ENCODE peak calls at places on chromosome 7, in nine cellular contexts. One of them, this sample, is unnamed.

GRCh38 chr7:106071356-106071998 is 40.6 kb downstream of the SYPL1 start:
- DNase-seq in AML-193: peak; percentile 94
- DNase-seq in choroid plexus epithelial cell: no peak
- DNase-seq in GM03348: no peak
- DNase-seq in iPS-NIHi11: no peak
- DNase-seq in activated CD4-positive, alpha-beta memory T cell treated with anti-CD3 and anti-CD28 coated beads, Interleukin-2, amount 10 ng/mL, durations not matched to agents 7 days and 5 days: peak; percentile 57
- DNase-seq in endothelial cell: peak; percentile 27
- DNase-seq in activated T-helper 1 cell treated with anti-CD3 and anti-CD28 coated beads, Interleukin-12 subunit alpha, Interleukin-12 subunit beta, Interleukin-2, Interleukin-4 antibody, amounts not matched to agents 30 ng/mL and 10 ng/mL and 1 ng/mL, durations not matched to agents 14 hours and 24 hours and 36 hours: peak; percentile 44
- DNase-seq in left kidney: peak; percentile 39
- DNase-seq in this sample: no peak

GRCh38 chr7:3194501-3195141 is 106.4 kb upstream of the SDK1 start:
- DNase-seq in AML-193: no peak
- DNase-seq in choroid plexus epithelial cell: peak; percentile 93
- DNase-seq in GM03348: no peak
- DNase-seq in iPS-NIHi11: peak; percentile 83
- DNase-seq in activated CD4-positive, alpha-beta memory T cell treated with anti-CD3 and anti-CD28 coated beads, Interleukin-2, amount 10 ng/mL, durations not matched to agents 7 days and 5 days: no peak
- DNase-seq in endothelial cell: no peak
- DNase-seq in activated T-helper 1 cell treated with anti-CD3 and anti-CD28 coated beads, Interleukin-12 subunit alpha, Interleukin-12 subunit beta, Interleukin-2, Interleukin-4 antibody, amounts not matched to agents 30 ng/mL and 10 ng/mL and 1 ng/mL, durations not matched to agents 14 hours and 24 hours and 36 hours: no peak
- DNase-seq in left kidney: peak; percentile 88
- DNase-seq in this sample: peak; percentile 29

GRCh38 chr7:75624134-75624832 is 114.5 kb downstream of the HIP1 start:
- DNase-seq in AML-193: peak; percentile 95
- DNase-seq in choroid plexus epithelial cell: peak; percentile 82
- DNase-seq in GM03348: peak; percentile 42
- DNase-seq in iPS-NIHi11: no peak
- DNase-seq in activated CD4-positive, alpha-beta memory T cell treated with anti-CD3 and anti-CD28 coated beads, Interleukin-2, amount 10 ng/mL, durations not matched to agents 7 days and 5 days: no peak
- DNase-seq in endothelial cell: no peak
- DNase-seq in activated T-helper 1 cell treated with anti-CD3 and anti-CD28 coated beads, Interleukin-12 subunit alpha, Interleukin-12 subunit beta, Interleukin-2, Interleukin-4 antibody, amounts not matched to agents 30 ng/mL and 10 ng/mL and 1 ng/mL, durations not matched to agents 14 hours and 24 hours and 36 hours: no peak
- DNase-seq in left kidney: no peak
- DNase-seq in this sample: no peak

GRCh38 chr7:45359250-45359649 is 201.7 kb downstream of the RAMP3 start:
- DNase-seq in AML-193: no peak
- DNase-seq in choroid plexus epithelial cell: no peak
- DNase-seq in GM03348: no peak
- DNase-seq in iPS-NIHi11: no peak
- DNase-seq in activated CD4-positive, alpha-beta memory T cell treated with anti-CD3 and anti-CD28 coated beads, Interleukin-2, amount 10 ng/mL, durations not matched to agents 7 days and 5 days: no peak
- DNase-seq in endothelial cell: no peak
- DNase-seq in activated T-helper 1 cell treated with anti-CD3 and anti-CD28 coated beads, Interleukin-12 subunit alpha, Interleukin-12 subunit beta, Interleukin-2, Interleukin-4 antibody, amounts not matched to agents 30 ng/mL and 10 ng/mL and 1 ng/mL, durations not matched to agents 14 hours and 24 hours and 36 hours: no peak
- DNase-seq in left kidney: no peak
- DNase-seq in this sample: no peak

GRCh38 chr7:5692845-5693278 is 88.6 kb downstream of the RNF216 start:
- DNase-seq in AML-193: no peak
- DNase-seq in choroid plexus epithelial cell: peak; percentile 62
- DNase-seq in GM03348: peak; percentile 29
- DNase-seq in iPS-NIHi11: no peak
- DNase-seq in activated CD4-positive, alpha-beta memory T cell treated with anti-CD3 and anti-CD28 coated beads, Interleukin-2, amount 10 ng/mL, durations not matched to agents 7 days and 5 days: no peak
- DNase-seq in endothelial cell: no peak
- DNase-seq in activated T-helper 1 cell treated with anti-CD3 and anti-CD28 coated beads, Interleukin-12 subunit alpha, Interleukin-12 subunit beta, Interleukin-2, Interleukin-4 antibody, amounts not matched to agents 30 ng/mL and 10 ng/mL and 1 ng/mL, durations not matched to agents 14 hours and 24 hours and 36 hours: no peak
- DNase-seq in left kidney: peak; percentile 45
- DNase-seq in this sample: no peak

GRCh38 chr7:15580604-15581351 is 19.0 kb upstream of the AGMO start:
- DNase-seq in AML-193: no peak
- DNase-seq in choroid plexus epithelial cell: no peak
- DNase-seq in GM03348: no peak
- DNase-seq in iPS-NIHi11: no peak
- DNase-seq in activated CD4-positive, alpha-beta memory T cell treated with anti-CD3 and anti-CD28 coated beads, Interleukin-2, amount 10 ng/mL, durations not matched to agents 7 days and 5 days: no peak
- DNase-seq in endothelial cell: no peak
- DNase-seq in activated T-helper 1 cell treated with anti-CD3 and anti-CD28 coated beads, Interleukin-12 subunit alpha, Interleukin-12 subunit beta, Interleukin-2, Interleukin-4 antibody, amounts not matched to agents 30 ng/mL and 10 ng/mL and 1 ng/mL, durations not matched to agents 14 hours and 24 hours and 36 hours: no peak
- DNase-seq in left kidney: no peak
- DNase-seq in this sample: no peak

GRCh38 chr7:42197391-42197790 is 39.6 kb downstream of the GLI3 start:
- DNase-seq in AML-193: no peak
- DNase-seq in choroid plexus epithelial cell: peak; percentile 81
- DNase-seq in GM03348: no peak
- DNase-seq in iPS-NIHi11: no peak
- DNase-seq in activated CD4-positive, alpha-beta memory T cell treated with anti-CD3 and anti-CD28 coated beads, Interleukin-2, amount 10 ng/mL, durations not matched to agents 7 days and 5 days: no peak
- DNase-seq in endothelial cell: no peak
- DNase-seq in activated T-helper 1 cell treated with anti-CD3 and anti-CD28 coated beads, Interleukin-12 subunit alpha, Interleukin-12 subunit beta, Interleukin-2, Interleukin-4 antibody, amounts not matched to agents 30 ng/mL and 10 ng/mL and 1 ng/mL, durations not matched to agents 14 hours and 24 hours and 36 hours: no peak
- DNase-seq in left kidney: peak; percentile 37
- DNase-seq in this sample: no peak

GRCh38 chr7:6653101-6653995 is 16.2 kb downstream of the ZNF316 start:
- DNase-seq in AML-193: no peak
- DNase-seq in choroid plexus epithelial cell: no peak
- DNase-seq in GM03348: no peak
- DNase-seq in iPS-NIHi11: peak; percentile 39
- DNase-seq in activated CD4-positive, alpha-beta memory T cell treated with anti-CD3 and anti-CD28 coated beads, Interleukin-2, amount 10 ng/mL, durations not matched to agents 7 days and 5 days: no peak
- DNase-seq in endothelial cell: no peak
- DNase-seq in activated T-helper 1 cell treated with anti-CD3 and anti-CD28 coated beads, Interleukin-12 subunit alpha, Interleukin-12 subunit beta, Interleukin-2, Interleukin-4 antibody, amounts not matched to agents 30 ng/mL and 10 ng/mL and 1 ng/mL, durations not matched to agents 14 hours and 24 hours and 36 hours: no peak
- DNase-seq in left kidney: no peak
- DNase-seq in this sample: no peak

GRCh38 chr7:47693161-47693740 is 111.3 kb upstream of the TNS3 start:
- DNase-seq in AML-193: no peak
- DNase-seq in choroid plexus epithelial cell: peak; percentile 9
- DNase-seq in GM03348: peak; percentile 49
- DNase-seq in iPS-NIHi11: no peak
- DNase-seq in activated CD4-positive, alpha-beta memory T cell treated with anti-CD3 and anti-CD28 coated beads, Interleukin-2, amount 10 ng/mL, durations not matched to agents 7 days and 5 days: no peak
- DNase-seq in endothelial cell: no peak
- DNase-seq in activated T-helper 1 cell treated with anti-CD3 and anti-CD28 coated beads, Interleukin-12 subunit alpha, Interleukin-12 subunit beta, Interleukin-2, Interleukin-4 antibody, amounts not matched to agents 30 ng/mL and 10 ng/mL and 1 ng/mL, durations not matched to agents 14 hours and 24 hours and 36 hours: no peak
- DNase-seq in left kidney: no peak
- DNase-seq in this sample: no peak

GRCh38 chr7:105122619-105123018 is 108.6 kb downstream of the KMT2E start:
- DNase-seq in AML-193: no peak
- DNase-seq in choroid plexus epithelial cell: no peak
- DNase-seq in GM03348: no peak
- DNase-seq in iPS-NIHi11: no peak
- DNase-seq in activated CD4-positive, alpha-beta memory T cell treated with anti-CD3 and anti-CD28 coated beads, Interleukin-2, amount 10 ng/mL, durations not matched to agents 7 days and 5 days: no peak
- DNase-seq in endothelial cell: no peak
- DNase-seq in activated T-helper 1 cell treated with anti-CD3 and anti-CD28 coated beads, Interleukin-12 subunit alpha, Interleukin-12 subunit beta, Interleukin-2, Interleukin-4 antibody, amounts not matched to agents 30 ng/mL and 10 ng/mL and 1 ng/mL, durations not matched to agents 14 hours and 24 hours and 36 hours: no peak
- DNase-seq in left kidney: no peak
- DNase-seq in this sample: no peak

GRCh38 chr7:43467406-43467805 is 115.5 kb upstream of the STK17A start:
- DNase-seq in AML-193: no peak
- DNase-seq in choroid plexus epithelial cell: peak; percentile 34
- DNase-seq in GM03348: peak; percentile 70
- DNase-seq in iPS-NIHi11: no peak
- DNase-seq in activated CD4-positive, alpha-beta memory T cell treated with anti-CD3 and anti-CD28 coated beads, Interleukin-2, amount 10 ng/mL, durations not matched to agents 7 days and 5 days: no peak
- DNase-seq in endothelial cell: no peak
- DNase-seq in activated T-helper 1 cell treated with anti-CD3 and anti-CD28 coated beads, Interleukin-12 subunit alpha, Interleukin-12 subunit beta, Interleukin-2, Interleukin-4 antibody, amounts not matched to agents 30 ng/mL and 10 ng/mL and 1 ng/mL, durations not matched to agents 14 hours and 24 hours and 36 hours: no peak
- DNase-seq in left kidney: no peak
- DNase-seq in this sample: no peak

GRCh38 chr7:44267719-44268413 is 57.5 kb downstream of the CAMK2B start:
- DNase-seq in AML-193: no peak
- DNase-seq in choroid plexus epithelial cell: no peak
- DNase-seq in GM03348: no peak
- DNase-seq in iPS-NIHi11: no peak
- DNase-seq in activated CD4-positive, alpha-beta memory T cell treated with anti-CD3 and anti-CD28 coated beads, Interleukin-2, amount 10 ng/mL, durations not matched to agents 7 days and 5 days: no peak
- DNase-seq in endothelial cell: no peak
- DNase-seq in activated T-helper 1 cell treated with anti-CD3 and anti-CD28 coated beads, Interleukin-12 subunit alpha, Interleukin-12 subunit beta, Interleukin-2, Interleukin-4 antibody, amounts not matched to agents 30 ng/mL and 10 ng/mL and 1 ng/mL, durations not matched to agents 14 hours and 24 hours and 36 hours: no peak
- DNase-seq in left kidney: peak; percentile 67
- DNase-seq in this sample: peak; percentile 64

GRCh38 chr7:151864561-151864960 is 12.4 kb downstream of the PRKAG2 start:
- DNase-seq in AML-193: no peak
- DNase-seq in choroid plexus epithelial cell: no peak
- DNase-seq in GM03348: no peak
- DNase-seq in iPS-NIHi11: no peak
- DNase-seq in activated CD4-positive, alpha-beta memory T cell treated with anti-CD3 and anti-CD28 coated beads, Interleukin-2, amount 10 ng/mL, durations not matched to agents 7 days and 5 days: no peak
- DNase-seq in endothelial cell: no peak
- DNase-seq in activated T-helper 1 cell treated with anti-CD3 and anti-CD28 coated beads, Interleukin-12 subunit alpha, Interleukin-12 subunit beta, Interleukin-2, Interleukin-4 antibody, amounts not matched to agents 30 ng/mL and 10 ng/mL and 1 ng/mL, durations not matched to agents 14 hours and 24 hours and 36 hours: no peak
- DNase-seq in left kidney: no peak
- DNase-seq in this sample: no peak

GRCh38 chr7:75869776-75870379 is 9.0 kb upstream of the RHBDD2 start:
- DNase-seq in AML-193: no peak
- DNase-seq in choroid plexus epithelial cell: no peak
- DNase-seq in GM03348: no peak
- DNase-seq in iPS-NIHi11: no peak
- DNase-seq in activated CD4-positive, alpha-beta memory T cell treated with anti-CD3 and anti-CD28 coated beads, Interleukin-2, amount 10 ng/mL, durations not matched to agents 7 days and 5 days: no peak
- DNase-seq in endothelial cell: no peak
- DNase-seq in activated T-helper 1 cell treated with anti-CD3 and anti-CD28 coated beads, Interleukin-12 subunit alpha, Interleukin-12 subunit beta, Interleukin-2, Interleukin-4 antibody, amounts not matched to agents 30 ng/mL and 10 ng/mL and 1 ng/mL, durations not matched to agents 14 hours and 24 hours and 36 hours: no peak
- DNase-seq in left kidney: no peak
- DNase-seq in this sample: no peak

GRCh38 chr7:79452032-79452494 is 1.4 kb downstream of the MAGI2 start:
- DNase-seq in AML-193: no peak
- DNase-seq in choroid plexus epithelial cell: peak; percentile 89
- DNase-seq in GM03348: peak; percentile 92
- DNase-seq in iPS-NIHi11: peak; percentile 70
- DNase-seq in activated CD4-positive, alpha-beta memory T cell treated with anti-CD3 and anti-CD28 coated beads, Interleukin-2, amount 10 ng/mL, durations not matched to agents 7 days and 5 days: no peak
- DNase-seq in endothelial cell: peak; percentile 65
- DNase-seq in activated T-helper 1 cell treated with anti-CD3 and anti-CD28 coated beads, Interleukin-12 subunit alpha, Interleukin-12 subunit beta, Interleukin-2, Interleukin-4 antibody, amounts not matched to agents 30 ng/mL and 10 ng/mL and 1 ng/mL, durations not matched to agents 14 hours and 24 hours and 36 hours: no peak
- DNase-seq in left kidney: peak; percentile 96
- DNase-seq in this sample: peak; percentile 92

GRCh38 chr7:128835790-128836641 is 5.8 kb downstream of the FLNC start:
- DNase-seq in AML-193: no peak
- DNase-seq in choroid plexus epithelial cell: peak; percentile 19
- DNase-seq in GM03348: peak; percentile 84
- DNase-seq in iPS-NIHi11: no peak
- DNase-seq in activated CD4-positive, alpha-beta memory T cell treated with anti-CD3 and anti-CD28 coated beads, Interleukin-2, amount 10 ng/mL, durations not matched to agents 7 days and 5 days: no peak
- DNase-seq in endothelial cell: no peak
- DNase-seq in activated T-helper 1 cell treated with anti-CD3 and anti-CD28 coated beads, Interleukin-12 subunit alpha, Interleukin-12 subunit beta, Interleukin-2, Interleukin-4 antibody, amounts not matched to agents 30 ng/mL and 10 ng/mL and 1 ng/mL, durations not matched to agents 14 hours and 24 hours and 36 hours: no peak
- DNase-seq in left kidney: peak; percentile 54
- DNase-seq in this sample: no peak

GRCh38 chr7:107660381-107661080 is at the start of gene SLC26A4:
- DNase-seq in AML-193: no peak
- DNase-seq in choroid plexus epithelial cell: no peak
- DNase-seq in GM03348: peak; percentile 13
- DNase-seq in iPS-NIHi11: peak; percentile 12
- DNase-seq in activated CD4-positive, alpha-beta memory T cell treated with anti-CD3 and anti-CD28 coated beads, Interleukin-2, amount 10 ng/mL, durations not matched to agents 7 days and 5 days: peak; percentile 57
- DNase-seq in endothelial cell: peak; percentile 4
- DNase-seq in activated T-helper 1 cell treated with anti-CD3 and anti-CD28 coated beads, Interleukin-12 subunit alpha, Interleukin-12 subunit beta, Interleukin-2, Interleukin-4 antibody, amounts not matched to agents 30 ng/mL and 10 ng/mL and 1 ng/mL, durations not matched to agents 14 hours and 24 hours and 36 hours: peak; percentile 31
- DNase-seq in left kidney: no peak
- DNase-seq in this sample: peak; percentile 63

GRCh38 chr7:151122276-151122675 is 36.0 kb downstream of the AGAP3 start:
- DNase-seq in AML-193: no peak
- DNase-seq in choroid plexus epithelial cell: no peak
- DNase-seq in GM03348: no peak
- DNase-seq in iPS-NIHi11: peak; percentile 47
- DNase-seq in activated CD4-positive, alpha-beta memory T cell treated with anti-CD3 and anti-CD28 coated beads, Interleukin-2, amount 10 ng/mL, durations not matched to agents 7 days and 5 days: no peak
- DNase-seq in endothelial cell: no peak
- DNase-seq in activated T-helper 1 cell treated with anti-CD3 and anti-CD28 coated beads, Interleukin-12 subunit alpha, Interleukin-12 subunit beta, Interleukin-2, Interleukin-4 antibody, amounts not matched to agents 30 ng/mL and 10 ng/mL and 1 ng/mL, durations not matched to agents 14 hours and 24 hours and 36 hours: no peak
- DNase-seq in left kidney: peak; percentile 68
- DNase-seq in this sample: peak; percentile 74

GRCh38 chr7:82050134-82050533 is 280.3 kb upstream of the HGF start:
- DNase-seq in AML-193: no peak
- DNase-seq in choroid plexus epithelial cell: peak; percentile 93
- DNase-seq in GM03348: peak; percentile 52
- DNase-seq in iPS-NIHi11: no peak
- DNase-seq in activated CD4-positive, alpha-beta memory T cell treated with anti-CD3 and anti-CD28 coated beads, Interleukin-2, amount 10 ng/mL, durations not matched to agents 7 days and 5 days: no peak
- DNase-seq in endothelial cell: no peak
- DNase-seq in activated T-helper 1 cell treated with anti-CD3 and anti-CD28 coated beads, Interleukin-12 subunit alpha, Interleukin-12 subunit beta, Interleukin-2, Interleukin-4 antibody, amounts not matched to agents 30 ng/mL and 10 ng/mL and 1 ng/mL, durations not matched to agents 14 hours and 24 hours and 36 hours: no peak
- DNase-seq in left kidney: peak; percentile 26
- DNase-seq in this sample: no peak

GRCh38 chr7:84271550-84271949 is 77.0 kb upstream of the SEMA3A start:
- DNase-seq in AML-193: peak; percentile 84
- DNase-seq in choroid plexus epithelial cell: peak; percentile 77
- DNase-seq in GM03348: peak; percentile 7
- DNase-seq in iPS-NIHi11: no peak
- DNase-seq in activated CD4-positive, alpha-beta memory T cell treated with anti-CD3 and anti-CD28 coated beads, Interleukin-2, amount 10 ng/mL, durations not matched to agents 7 days and 5 days: no peak
- DNase-seq in endothelial cell: no peak
- DNase-seq in activated T-helper 1 cell treated with anti-CD3 and anti-CD28 coated beads, Interleukin-12 subunit alpha, Interleukin-12 subunit beta, Interleukin-2, Interleukin-4 antibody, amounts not matched to agents 30 ng/mL and 10 ng/mL and 1 ng/mL, durations not matched to agents 14 hours and 24 hours and 36 hours: no peak
- DNase-seq in left kidney: no peak
- DNase-seq in this sample: no peak

GRCh38 chr7:14720792-14721191 is 181.8 kb downstream of the DGKB start:
- DNase-seq in AML-193: no peak
- DNase-seq in choroid plexus epithelial cell: no peak
- DNase-seq in GM03348: peak; percentile 34
- DNase-seq in iPS-NIHi11: no peak
- DNase-seq in activated CD4-positive, alpha-beta memory T cell treated with anti-CD3 and anti-CD28 coated beads, Interleukin-2, amount 10 ng/mL, durations not matched to agents 7 days and 5 days: no peak
- DNase-seq in endothelial cell: no peak
- DNase-seq in activated T-helper 1 cell treated with anti-CD3 and anti-CD28 coated beads, Interleukin-12 subunit alpha, Interleukin-12 subunit beta, Interleukin-2, Interleukin-4 antibody, amounts not matched to agents 30 ng/mL and 10 ng/mL and 1 ng/mL, durations not matched to agents 14 hours and 24 hours and 36 hours: no peak
- DNase-seq in left kidney: peak; percentile 6
- DNase-seq in this sample: no peak

GRCh38 chr7:47796347-47796746 is 151.9 kb downstream of the PKD1L1 start:
- DNase-seq in AML-193: no peak
- DNase-seq in choroid plexus epithelial cell: no peak
- DNase-seq in GM03348: no peak
- DNase-seq in iPS-NIHi11: no peak
- DNase-seq in activated CD4-positive, alpha-beta memory T cell treated with anti-CD3 and anti-CD28 coated beads, Interleukin-2, amount 10 ng/mL, durations not matched to agents 7 days and 5 days: no peak
- DNase-seq in endothelial cell: no peak
- DNase-seq in activated T-helper 1 cell treated with anti-CD3 and anti-CD28 coated beads, Interleukin-12 subunit alpha, Interleukin-12 subunit beta, Interleukin-2, Interleukin-4 antibody, amounts not matched to agents 30 ng/mL and 10 ng/mL and 1 ng/mL, durations not matched to agents 14 hours and 24 hours and 36 hours: no peak
- DNase-seq in left kidney: no peak
- DNase-seq in this sample: no peak

GRCh38 chr7:135367114-135367513 is 133.5 kb downstream of the STRA8 start:
- DNase-seq in AML-193: no peak
- DNase-seq in choroid plexus epithelial cell: no peak
- DNase-seq in GM03348: no peak
- DNase-seq in iPS-NIHi11: no peak
- DNase-seq in activated CD4-positive, alpha-beta memory T cell treated with anti-CD3 and anti-CD28 coated beads, Interleukin-2, amount 10 ng/mL, durations not matched to agents 7 days and 5 days: no peak
- DNase-seq in endothelial cell: no peak
- DNase-seq in activated T-helper 1 cell treated with anti-CD3 and anti-CD28 coated beads, Interleukin-12 subunit alpha, Interleukin-12 subunit beta, Interleukin-2, Interleukin-4 antibody, amounts not matched to agents 30 ng/mL and 10 ng/mL and 1 ng/mL, durations not matched to agents 14 hours and 24 hours and 36 hours: no peak
- DNase-seq in left kidney: no peak
- DNase-seq in this sample: no peak

GRCh38 chr7:25314094-25314708 is 85.9 kb upstream of the NPVF start:
- DNase-seq in AML-193: no peak
- DNase-seq in choroid plexus epithelial cell: no peak
- DNase-seq in GM03348: no peak
- DNase-seq in iPS-NIHi11: no peak
- DNase-seq in activated CD4-positive, alpha-beta memory T cell treated with anti-CD3 and anti-CD28 coated beads, Interleukin-2, amount 10 ng/mL, durations not matched to agents 7 days and 5 days: no peak
- DNase-seq in endothelial cell: no peak
- DNase-seq in activated T-helper 1 cell treated with anti-CD3 and anti-CD28 coated beads, Interleukin-12 subunit alpha, Interleukin-12 subunit beta, Interleukin-2, Interleukin-4 antibody, amounts not matched to agents 30 ng/mL and 10 ng/mL and 1 ng/mL, durations not matched to agents 14 hours and 24 hours and 36 hours: no peak
- DNase-seq in left kidney: no peak
- DNase-seq in this sample: peak; percentile 7

GRCh38 chr7:45031829-45032228 is 31.8 kb downstream of the CCM2 start:
- DNase-seq in AML-193: no peak
- DNase-seq in choroid plexus epithelial cell: no peak
- DNase-seq in GM03348: no peak
- DNase-seq in iPS-NIHi11: peak; percentile 45
- DNase-seq in activated CD4-positive, alpha-beta memory T cell treated with anti-CD3 and anti-CD28 coated beads, Interleukin-2, amount 10 ng/mL, durations not matched to agents 7 days and 5 days: no peak
- DNase-seq in endothelial cell: no peak
- DNase-seq in activated T-helper 1 cell treated with anti-CD3 and anti-CD28 coated beads, Interleukin-12 subunit alpha, Interleukin-12 subunit beta, Interleukin-2, Interleukin-4 antibody, amounts not matched to agents 30 ng/mL and 10 ng/mL and 1 ng/mL, durations not matched to agents 14 hours and 24 hours and 36 hours: no peak
- DNase-seq in left kidney: no peak
- DNase-seq in this sample: no peak

This sample was measured in retina.